ENCODE peak calls at places on chromosomes 16 and 17, in six cellular contexts. C is G401, M is caudate nucleus, L is RCC 7860, P is non-pigmented ciliary epithelial cell, H is AG08395. Z is an unnamed sample.

GRCh38 chr17:44543213-44543904 is 13.9 kb upstream of the FZD2 start:
- DNase-seq in C (peak), H (peak), L (peak), M (no peak), P (peak), Z (peak)

GRCh38 chr17:78818932-78819331 is 21.7 kb downstream of the USP36 start:
- DNase-seq in M (no peak), H (no peak), C (no peak), P (no peak), L (no peak), Z (no peak)

GRCh38 chr17:47210105-47210504 is 957 bp downstream of the MYL4 start:
- DNase-seq in L (no peak), M (no peak), H (no peak), P (no peak), C (no peak), Z (no peak)

GRCh38 chr17:64055183-64056142 is 35.0 kb upstream of the ICAM2 start:
- DNase-seq in M (no peak), L (no peak), C (no peak), H (no peak), P (no peak), Z (no peak)

GRCh38 chr16:15911198-15911597 is 22.8 kb upstream of the CEP20 start:
- DNase-seq in H (no peak), C (no peak), M (no peak), P (no peak), L (no peak), Z (no peak)

GRCh38 chr16:20851601-20852000 is 45.3 kb downstream of the REXO5 start:
- DNase-seq in H (peak), C (no peak), L (peak), M (no peak), P (peak), Z (peak)

GRCh38 chr17:8001976-8002645 is at the start of gene GUCY2D:
- DNase-seq in P (no peak), H (no peak), C (no peak), M (no peak), L (no peak), Z (no peak)

GRCh38 chr16:30773826-30774225 is 11.7 kb downstream of the RNF40 start:
- DNase-seq in M (no peak), H (no peak), L (no peak), P (no peak), C (no peak), Z (no peak)

GRCh38 chr17:39486242-39486641 is 25.0 kb downstream of the CDK12 start:
- DNase-seq in H (peak), M (no peak), P (no peak), C (no peak), L (no peak), Z (no peak)

GRCh38 chr17:69581061-69581955 is 166.8 kb downstream of the MAP2K6 start:
- DNase-seq in H (no peak), M (no peak), L (peak), C (no peak), P (no peak), Z (no peak)

GRCh38 chr16:88922114-88922825 is 54.7 kb downstream of the CBFA2T3 start:
- DNase-seq in P (no peak), L (no peak), C (peak), H (peak), M (no peak), Z (no peak)

Z was measured in AG04449.